ENCODE peak calls at places on chromosomes 1 and 21, in eight cellular contexts. One of them, this sample, is unnamed.

GRCh38 chr21:34890258-34890723 is 158.8 kb downstream of the RUNX1 start:
- DNase-seq in cardiac fibroblast: no peak
- DNase-seq in BJ: no peak
- DNase-seq in foreskin fibroblast: no peak
- DNase-seq in mammary epithelial cell: no peak
- DNase-seq in left lung: no peak
- DNase-seq in choroid plexus epithelial cell: no peak
- DNase-seq in kidney epithelial cell: no peak
- DNase-seq in this sample: no peak

GRCh38 chr1:30794260-30794659 is 36.7 kb upstream of the LAPTM5 start:
- DNase-seq in cardiac fibroblast: no peak
- DNase-seq in BJ: no peak
- DNase-seq in foreskin fibroblast: no peak
- DNase-seq in mammary epithelial cell: no peak
- DNase-seq in left lung: no peak
- DNase-seq in choroid plexus epithelial cell: no peak
- DNase-seq in kidney epithelial cell: no peak
- DNase-seq in this sample: no peak

GRCh38 chr1:183838221-183838620 is 33.3 kb downstream of the RGL1 start:
- DNase-seq in cardiac fibroblast: no peak
- DNase-seq in BJ: no peak
- DNase-seq in foreskin fibroblast: no peak
- DNase-seq in mammary epithelial cell: no peak
- DNase-seq in left lung: no peak
- DNase-seq in choroid plexus epithelial cell: no peak
- DNase-seq in kidney epithelial cell: no peak
- DNase-seq in this sample: no peak

GRCh38 chr1:204213668-204214662 is at the start of gene GOLT1A:
- DNase-seq in cardiac fibroblast: peak
- DNase-seq in BJ: peak
- DNase-seq in foreskin fibroblast: peak
- DNase-seq in mammary epithelial cell: peak
- DNase-seq in left lung: peak
- DNase-seq in choroid plexus epithelial cell: peak
- DNase-seq in kidney epithelial cell: peak
- DNase-seq in this sample: no peak

GRCh38 chr1:225817611-225818061 is 7.7 kb downstream of the EPHX1 start:
- DNase-seq in cardiac fibroblast: peak
- DNase-seq in BJ: peak
- DNase-seq in foreskin fibroblast: peak
- DNase-seq in mammary epithelial cell: peak
- DNase-seq in left lung: peak
- DNase-seq in choroid plexus epithelial cell: peak
- DNase-seq in kidney epithelial cell: peak
- DNase-seq in this sample: no peak

GRCh38 chr1:108817016-108817415 is 39.9 kb downstream of the AKNAD1 start:
- DNase-seq in cardiac fibroblast: peak
- DNase-seq in BJ: peak
- DNase-seq in foreskin fibroblast: peak
- DNase-seq in mammary epithelial cell: peak
- DNase-seq in left lung: no peak
- DNase-seq in choroid plexus epithelial cell: peak
- DNase-seq in kidney epithelial cell: no peak
- DNase-seq in this sample: no peak

GRCh38 chr1:6343506-6344405 is 49.8 kb downstream of the ACOT7 start:
- DNase-seq in cardiac fibroblast: peak
- DNase-seq in BJ: no peak
- DNase-seq in foreskin fibroblast: peak
- DNase-seq in mammary epithelial cell: peak
- DNase-seq in left lung: peak
- DNase-seq in choroid plexus epithelial cell: peak
- DNase-seq in kidney epithelial cell: no peak
- DNase-seq in this sample: no peak

GRCh38 chr1:85195703-85196102 is 5.1 kb downstream of the SYDE2 start:
- DNase-seq in cardiac fibroblast: no peak
- DNase-seq in BJ: no peak
- DNase-seq in foreskin fibroblast: no peak
- DNase-seq in mammary epithelial cell: no peak
- DNase-seq in left lung: no peak
- DNase-seq in choroid plexus epithelial cell: no peak
- DNase-seq in kidney epithelial cell: no peak
- DNase-seq in this sample: no peak

GRCh38 chr1:27598902-27599528 is 4.9 kb downstream of the AHDC1 start:
- DNase-seq in cardiac fibroblast: peak
- DNase-seq in BJ: no peak
- DNase-seq in foreskin fibroblast: peak
- DNase-seq in mammary epithelial cell: peak
- DNase-seq in left lung: peak
- DNase-seq in choroid plexus epithelial cell: peak
- DNase-seq in kidney epithelial cell: no peak
- DNase-seq in this sample: no peak

GRCh38 chr1:30524840-30525617 is 198.4 kb downstream of the MATN1 start:
- DNase-seq in cardiac fibroblast: no peak
- DNase-seq in BJ: no peak
- DNase-seq in foreskin fibroblast: peak
- DNase-seq in mammary epithelial cell: no peak
- DNase-seq in left lung: no peak
- DNase-seq in choroid plexus epithelial cell: no peak
- DNase-seq in kidney epithelial cell: no peak
- DNase-seq in this sample: no peak

GRCh38 chr1:36285450-36286101 is 20.6 kb upstream of the SH3D21 start:
- DNase-seq in cardiac fibroblast: peak
- DNase-seq in BJ: no peak
- DNase-seq in foreskin fibroblast: peak
- DNase-seq in mammary epithelial cell: peak
- DNase-seq in left lung: no peak
- DNase-seq in choroid plexus epithelial cell: peak
- DNase-seq in kidney epithelial cell: peak
- DNase-seq in this sample: no peak

GRCh38 chr21:31395268-31395667 is 51.2 kb upstream of the TIAM1 start:
- DNase-seq in cardiac fibroblast: no peak
- DNase-seq in BJ: no peak
- DNase-seq in foreskin fibroblast: no peak
- DNase-seq in mammary epithelial cell: no peak
- DNase-seq in left lung: no peak
- DNase-seq in choroid plexus epithelial cell: no peak
- DNase-seq in kidney epithelial cell: no peak
- DNase-seq in this sample: no peak

GRCh38 chr1:154145986-154146385 is 8.9 kb downstream of the NUP210L start:
- DNase-seq in cardiac fibroblast: no peak
- DNase-seq in BJ: no peak
- DNase-seq in foreskin fibroblast: peak
- DNase-seq in mammary epithelial cell: no peak
- DNase-seq in left lung: no peak
- DNase-seq in choroid plexus epithelial cell: no peak
- DNase-seq in kidney epithelial cell: no peak
- DNase-seq in this sample: no peak
- TF ChIP-seq CTCF in cardiac fibroblast: peak
- TF ChIP-seq CTCF in BJ: peak
- TF ChIP-seq CTCF in foreskin fibroblast: peak
- TF ChIP-seq CTCF in mammary epithelial cell: peak
- TF ChIP-seq CTCF in left lung: no peak
- TF ChIP-seq CTCF in choroid plexus epithelial cell: peak
- TF ChIP-seq CTCF in kidney epithelial cell: peak
- TF ChIP-seq CTCF in this sample: peak

GRCh38 chr1:220544901-220545303 is 17.0 kb downstream of the MARK1 start:
- DNase-seq in cardiac fibroblast: no peak
- DNase-seq in BJ: no peak
- DNase-seq in foreskin fibroblast: peak
- DNase-seq in mammary epithelial cell: no peak
- DNase-seq in left lung: no peak
- DNase-seq in choroid plexus epithelial cell: peak
- DNase-seq in kidney epithelial cell: no peak
- DNase-seq in this sample: no peak
- TF ChIP-seq CTCF in cardiac fibroblast: peak
- TF ChIP-seq CTCF in BJ: no peak
- TF ChIP-seq CTCF in foreskin fibroblast: no peak
- TF ChIP-seq CTCF in mammary epithelial cell: peak
- TF ChIP-seq CTCF in left lung: no peak
- TF ChIP-seq CTCF in choroid plexus epithelial cell: peak
- TF ChIP-seq CTCF in kidney epithelial cell: peak
- TF ChIP-seq CTCF in this sample: peak

GRCh38 chr21:46020581-46020980 is 39.0 kb downstream of the COL6A1 start:
- DNase-seq in cardiac fibroblast: no peak
- DNase-seq in BJ: no peak
- DNase-seq in foreskin fibroblast: no peak
- DNase-seq in mammary epithelial cell: no peak
- DNase-seq in left lung: no peak
- DNase-seq in choroid plexus epithelial cell: no peak
- DNase-seq in kidney epithelial cell: no peak
- DNase-seq in this sample: no peak

GRCh38 chr21:46021398-46021797 is 39.8 kb downstream of the COL6A1 start:
- DNase-seq in cardiac fibroblast: no peak
- DNase-seq in BJ: peak
- DNase-seq in foreskin fibroblast: peak
- DNase-seq in mammary epithelial cell: no peak
- DNase-seq in left lung: no peak
- DNase-seq in choroid plexus epithelial cell: no peak
- DNase-seq in kidney epithelial cell: no peak
- DNase-seq in this sample: no peak

GRCh38 chr21:46023126-46023985 is 41.8 kb downstream of the COL6A1 start:
- DNase-seq in cardiac fibroblast: no peak
- DNase-seq in BJ: no peak
- DNase-seq in foreskin fibroblast: no peak
- DNase-seq in mammary epithelial cell: no peak
- DNase-seq in left lung: no peak
- DNase-seq in choroid plexus epithelial cell: no peak
- DNase-seq in kidney epithelial cell: no peak
- DNase-seq in this sample: no peak

GRCh38 chr21:46021978-46022544 is 40.5 kb downstream of the COL6A1 start:
- DNase-seq in cardiac fibroblast: no peak
- DNase-seq in BJ: peak
- DNase-seq in foreskin fibroblast: peak
- DNase-seq in mammary epithelial cell: no peak
- DNase-seq in left lung: no peak
- DNase-seq in choroid plexus epithelial cell: no peak
- DNase-seq in kidney epithelial cell: no peak
- DNase-seq in this sample: no peak

GRCh38 chr21:46022551-46023107 is 41.1 kb downstream of the COL6A1 start:
- DNase-seq in cardiac fibroblast: no peak
- DNase-seq in BJ: no peak
- DNase-seq in foreskin fibroblast: peak
- DNase-seq in mammary epithelial cell: no peak
- DNase-seq in left lung: no peak
- DNase-seq in choroid plexus epithelial cell: no peak
- DNase-seq in kidney epithelial cell: no peak
- DNase-seq in this sample: no peak
- TF ChIP-seq CTCF in cardiac fibroblast: no peak
- TF ChIP-seq CTCF in BJ: peak
- TF ChIP-seq CTCF in foreskin fibroblast: no peak
- TF ChIP-seq CTCF in mammary epithelial cell: no peak
- TF ChIP-seq CTCF in left lung: no peak
- TF ChIP-seq CTCF in choroid plexus epithelial cell: no peak
- TF ChIP-seq CTCF in kidney epithelial cell: no peak
- TF ChIP-seq CTCF in this sample: no peak

GRCh38 chr1:213070399-213070798 is 19.4 kb downstream of the RPS6KC1 start:
- DNase-seq in cardiac fibroblast: peak
- DNase-seq in BJ: no peak
- DNase-seq in foreskin fibroblast: peak
- DNase-seq in mammary epithelial cell: peak
- DNase-seq in left lung: no peak
- DNase-seq in choroid plexus epithelial cell: peak
- DNase-seq in kidney epithelial cell: peak
- DNase-seq in this sample: no peak
- TF ChIP-seq CTCF in cardiac fibroblast: peak
- TF ChIP-seq CTCF in BJ: no peak
- TF ChIP-seq CTCF in foreskin fibroblast: no peak
- TF ChIP-seq CTCF in mammary epithelial cell: peak
- TF ChIP-seq CTCF in left lung: no peak
- TF ChIP-seq CTCF in choroid plexus epithelial cell: peak
- TF ChIP-seq CTCF in kidney epithelial cell: peak
- TF ChIP-seq CTCF in this sample: peak

This sample was measured in chondrocyte.